ENCODE peak calls at places on chromosomes 3 and 15, in eight cellular contexts. V is non-pigmented ciliary epithelial cell; C is activated CD4-positive, alpha-beta T cell treated with anti-CD3 and anti-CD28 coated beads for 36 hours; H is midbrain; F is T-cell; Q is foreskin melanocyte; T is pulmonary artery endothelial cell; B is NCI-H1417. K is an unnamed sample.

GRCh38 chr15:44289352-44289790 is 852 bp downstream of the GOLM2 start:
- DNase-seq in V (no peak), C (no peak), H (no peak), F (no peak), Q (no peak), T (no peak), B (peak), K (no peak)

GRCh38 chr3:17238029-17238428 is 353.3 kb downstream of the PLCL2 start:
- DNase-seq in V (no peak), C (no peak), H (no peak), F (no peak), Q (no peak), T (no peak), B (peak), K (no peak)

GRCh38 chr3:184637705-184638104 is 74.2 kb downstream of the MAGEF1 start:
- DNase-seq in V (no peak), C (no peak), H (no peak), F (no peak), Q (no peak), T (no peak), B (no peak), K (no peak)

GRCh38 chr3:197550489-197550888 is 5.3 kb downstream of the BDH1 start:
- DNase-seq in V (no peak), C (no peak), H (no peak), F (no peak), Q (no peak), T (no peak), B (peak), K (no peak)

GRCh38 chr3:168398371-168399030 is 302.8 kb upstream of the GOLIM4 start:
- DNase-seq in V (peak), C (no peak), H (no peak), F (no peak), Q (no peak), T (no peak), B (no peak), K (no peak)

GRCh38 chr15:28975766-28976179 is 90.0 kb downstream of the APBA2 start:
- DNase-seq in V (no peak), C (peak), H (peak), F (peak), Q (peak), T (no peak), B (peak), K (peak)

GRCh38 chr15:55703873-55704285 is 39.1 kb downstream of the PRTG start:
- DNase-seq in V (no peak), C (no peak), H (no peak), F (no peak), Q (peak), T (no peak), B (peak), K (no peak)

GRCh38 chr3:2360815-2361214 is 262.1 kb downstream of the CNTN4 start:
- DNase-seq in V (no peak), C (no peak), H (no peak), F (no peak), Q (no peak), T (no peak), B (no peak), K (no peak)

GRCh38 chr3:30286007-30286669 is 320.3 kb upstream of the TGFBR2 start:
- DNase-seq in V (peak), C (peak), H (peak), F (no peak), Q (peak), T (peak), B (peak), K (no peak)

GRCh38 chr3:12743583-12743982 is 15.5 kb downstream of the TMEM40 start:
- DNase-seq in V (no peak), C (no peak), H (no peak), F (no peak), Q (no peak), T (no peak), B (no peak), K (no peak)

GRCh38 chr15:29873264-29873663 is 51.0 kb upstream of the TJP1 start:
- DNase-seq in V (no peak), C (no peak), H (no peak), F (no peak), Q (no peak), T (no peak), B (no peak), K (no peak)

GRCh38 chr3:25663324-25664065 is 1.2 kb downstream of the TOP2B start:
- DNase-seq in V (no peak), C (peak), H (peak), F (peak), Q (no peak), T (no peak), B (peak), K (peak)

GRCh38 chr3:192038726-192039125 is 577.8 kb downstream of the PYDC2 start:
- DNase-seq in V (no peak), C (no peak), H (no peak), F (no peak), Q (no peak), T (no peak), B (no peak), K (no peak)

GRCh38 chr3:99662838-99663570 is 24.6 kb downstream of the COL8A1 start:
- DNase-seq in V (no peak), C (no peak), H (no peak), F (no peak), Q (no peak), T (no peak), B (no peak), K (no peak)

GRCh38 chr3:18018491-18019177 is 276.2 kb upstream of the TBC1D5 start:
- DNase-seq in V (no peak), C (no peak), H (no peak), F (no peak), Q (no peak), T (no peak), B (no peak), K (no peak)

GRCh38 chr3:182964179-182964578 is 16.2 kb downstream of the DCUN1D1 start:
- DNase-seq in V (no peak), C (no peak), H (no peak), F (no peak), Q (no peak), T (no peak), B (no peak), K (no peak)

GRCh38 chr3:177439729-177440269 is 242.5 kb upstream of the TBL1XR1 start:
- DNase-seq in V (no peak), C (no peak), H (no peak), F (no peak), Q (no peak), T (no peak), B (no peak), K (no peak)

GRCh38 chr3:183892610-183893214 is 8.0 kb upstream of the PARL start:
- DNase-seq in V (no peak), C (no peak), H (no peak), F (no peak), Q (no peak), T (no peak), B (peak), K (no peak)

GRCh38 chr3:4734454-4734853 is 241.3 kb downstream of the ITPR1 start:
- DNase-seq in V (no peak), C (peak), H (no peak), F (no peak), Q (no peak), T (no peak), B (peak), K (no peak)

GRCh38 chr3:32484437-32484836 is 18.2 kb downstream of the CMTM6 start:
- DNase-seq in V (no peak), C (no peak), H (peak), F (no peak), Q (no peak), T (no peak), B (no peak), K (no peak)

GRCh38 chr3:14929310-14930070 is 17.9 kb upstream of the NR2C2 start:
- DNase-seq in V (no peak), C (no peak), H (no peak), F (no peak), Q (no peak), T (no peak), B (no peak), K (no peak)

GRCh38 chr3:194306771-194307640 is 44.1 kb downstream of the CPN2 start:
- DNase-seq in V (no peak), C (peak), H (no peak), F (peak), Q (no peak), T (no peak), B (no peak), K (peak)

GRCh38 chr15:49458145-49458544 is 35.1 kb downstream of the FGF7 start:
- DNase-seq in V (no peak), C (no peak), H (no peak), F (no peak), Q (no peak), T (no peak), B (no peak), K (no peak)

GRCh38 chr3:39064646-39065045 is 12.8 kb downstream of the WDR48 start:
- DNase-seq in V (peak), C (no peak), H (no peak), F (no peak), Q (no peak), T (no peak), B (no peak), K (no peak)

GRCh38 chr15:25065286-25065685 is 110.5 kb downstream of the SNRPN start:
- DNase-seq in V (no peak), C (no peak), H (no peak), F (no peak), Q (no peak), T (no peak), B (no peak), K (no peak)

GRCh38 chr15:66982250-66982649 is 83.2 kb upstream of the SMAD3 start:
- DNase-seq in V (no peak), C (no peak), H (no peak), F (no peak), Q (no peak), T (no peak), B (no peak), K (no peak)

GRCh38 chr3:24583004-24583403 is 88.4 kb upstream of the THRB start:
- DNase-seq in V (no peak), C (no peak), H (no peak), F (no peak), Q (no peak), T (no peak), B (peak), K (no peak)

GRCh38 chr3:42667096-42667522 is 13.6 kb downstream of the ZBTB47 start:
- DNase-seq in V (no peak), C (no peak), H (no peak), F (no peak), Q (no peak), T (no peak), B (no peak), K (no peak)